ENCODE peak calls at places on chromosome 16, in six cellular contexts. P is NCI-H1436 treated with DMSO at 0.1 percent for 48 hours, Y is AG08395, C is hepatic stellate cell, G is mesendoderm, F is H7. V is an unnamed sample.

GRCh38 chr16:88624481-88624880 is 13.9 kb upstream of the IL17C start:
- DNase-seq in C (no peak), G (no peak), F (no peak), Y (no peak), P (no peak), V (no peak)

GRCh38 chr16:73753931-73754330 is 542.7 kb upstream of the PSMD7 start:
- DNase-seq in Y (no peak), C (no peak), G (no peak), F (no peak), P (no peak), V (no peak)

GRCh38 chr16:56289412-56289811 is 98.1 kb downstream of the GNAO1 start:
- DNase-seq in F (no peak), P (no peak), G (no peak), Y (no peak), C (no peak), V (no peak)

GRCh38 chr16:89383095-89384003 is 107.0 kb downstream of the ANKRD11 start:
- DNase-seq in Y (no peak), P (no peak), F (peak; percentile 83), C (no peak), G (peak; percentile 88), V (peak; percentile 59)

GRCh38 chr16:82987767-82988166 is 361.0 kb downstream of the CDH13 start:
- DNase-seq in C (no peak), G (no peak), P (no peak), F (no peak), Y (peak; percentile 26), V (no peak)

GRCh38 chr16:89805136-89805905 is 11.1 kb downstream of the FANCA start:
- DNase-seq in P (no peak), F (no peak), C (no peak), Y (peak; percentile 66), G (no peak), V (no peak)

GRCh38 chr16:24652209-24652712 is 77.2 kb upstream of the TNRC6A start:
- DNase-seq in G (no peak), C (no peak), P (no peak), F (no peak), Y (no peak), V (no peak)

GRCh38 chr16:1631230-1631629 is 19.1 kb downstream of the CRAMP1 start:
- DNase-seq in C (no peak), F (no peak), P (no peak), G (no peak), Y (no peak), V (no peak)

GRCh38 chr16:17469011-17469741 is 1.6 kb downstream of the XYLT1 start:
- DNase-seq in C (peak; percentile 86), P (no peak), G (peak; percentile 28), Y (peak; percentile 80), F (no peak), V (no peak)

GRCh38 chr16:2777231-2777902 is at the start of gene ELOB:
- DNase-seq in C (peak; percentile 98), G (peak; percentile 90), F (peak; percentile 99), P (no peak), Y (peak; percentile 97), V (peak; percentile 98)

GRCh38 chr16:57643166-57643813 is 14.9 kb downstream of the ADGRG1 start:
- DNase-seq in F (no peak), C (peak; percentile 55), G (peak; percentile 62), P (no peak), Y (peak; percentile 60), V (no peak)

GRCh38 chr16:31148281-31148728 is 1.6 kb downstream of the PRSS36 start:
- DNase-seq in Y (no peak), C (no peak), F (peak; percentile 94), P (no peak), G (no peak), V (no peak)

GRCh38 chr16:30355954-30356308 is 823 bp upstream of the CD2BP2 start:
- DNase-seq in F (no peak), G (no peak), C (no peak), Y (no peak), P (no peak), V (no peak)

GRCh38 chr16:14650629-14651028 is 17.9 kb downstream of the BFAR start:
- DNase-seq in G (no peak), C (no peak), Y (no peak), P (no peak), F (no peak), V (no peak)

GRCh38 chr16:4685776-4686496 is 7.4 kb upstream of the NUDT16L1 start:
- DNase-seq in Y (no peak), F (no peak), P (no peak), G (no peak), C (no peak), V (no peak)

GRCh38 chr16:72371307-72372081 is 199.5 kb upstream of the PMFBP1 start:
- DNase-seq in C (no peak), Y (peak; percentile 32), P (no peak), F (peak; percentile 9), G (peak; percentile 95), V (no peak)

GRCh38 chr16:85402910-85403692 is 210.0 kb upstream of the GSE1 start:
- DNase-seq in C (peak; percentile 84), P (no peak), F (peak; percentile 80), G (peak; percentile 59), Y (peak; percentile 34), V (no peak)

GRCh38 chr16:4062212-4062802 is 53.9 kb downstream of the ADCY9 start:
- DNase-seq in P (no peak), G (no peak), Y (no peak), C (no peak), F (no peak), V (no peak)

GRCh38 chr16:69647020-69647419 is 79.3 kb downstream of the NQO1 start:
- DNase-seq in F (no peak), Y (no peak), C (no peak), P (no peak), G (no peak), V (no peak)

GRCh38 chr16:21190599-21190998 is 20.8 kb downstream of the ZP2 start:
- DNase-seq in C (no peak), G (no peak), F (no peak), Y (peak; percentile 32), P (no peak), V (no peak)

GRCh38 chr16:75570351-75571104 is 4.3 kb downstream of the GABARAPL2 start:
- DNase-seq in F (no peak), Y (no peak), C (no peak), G (no peak), P (no peak), V (no peak)

GRCh38 chr16:86732621-86733297 is 154.4 kb downstream of the FOXL1 start:
- DNase-seq in C (no peak), F (peak; percentile 81), Y (no peak), G (peak; percentile 67), P (no peak), V (no peak)

GRCh38 chr16:23071202-23072083 is 77.8 kb downstream of the USP31 start:
- DNase-seq in G (no peak), C (peak; percentile 50), Y (no peak), P (no peak), F (no peak), V (no peak)

GRCh38 chr16:82943371-82943770 is 316.6 kb downstream of the CDH13 start:
- DNase-seq in G (peak; percentile 8), P (no peak), F (no peak), C (no peak), Y (no peak), V (no peak)